ENCODE peak calls at places on chromosome 13, in six cellular contexts. One of them, this sample, is unnamed.

GRCh38 chr13:28173793-28174192 is 35.4 kb downstream of the PAN3 start:
- DNase-seq in H1: no peak
- DNase-seq in A549: no peak
- DNase-seq in WTC11: no peak
- DNase-seq in SK-N-SH: no peak
- DNase-seq in GM12878: no peak
- DNase-seq in this sample: no peak

GRCh38 chr13:114112231-114112825 is 20.1 kb downstream of the RASA3 start:
- DNase-seq in H1: no peak
- DNase-seq in A549: no peak
- DNase-seq in WTC11: peak
- DNase-seq in SK-N-SH: peak
- DNase-seq in GM12878: no peak
- DNase-seq in this sample: no peak

GRCh38 chr13:99418663-99419140 is 82.6 kb upstream of the TM9SF2 start:
- DNase-seq in H1: no peak
- DNase-seq in A549: no peak
- DNase-seq in WTC11: no peak
- DNase-seq in SK-N-SH: no peak
- DNase-seq in GM12878: no peak
- DNase-seq in this sample: no peak

GRCh38 chr13:91544723-91545122 is 146.3 kb downstream of the GPC5 start:
- DNase-seq in H1: no peak
- DNase-seq in A549: no peak
- DNase-seq in WTC11: peak
- DNase-seq in SK-N-SH: no peak
- DNase-seq in GM12878: no peak
- DNase-seq in this sample: peak

GRCh38 chr13:50592412-50593145 is 250.9 kb downstream of the DLEU7 start:
- DNase-seq in H1: no peak
- DNase-seq in A549: no peak
- DNase-seq in WTC11: no peak
- DNase-seq in SK-N-SH: no peak
- DNase-seq in GM12878: no peak
- DNase-seq in this sample: no peak

GRCh38 chr13:98466634-98467236 is 110.2 kb downstream of the STK24 start:
- DNase-seq in H1: peak
- DNase-seq in A549: peak
- DNase-seq in WTC11: peak
- DNase-seq in SK-N-SH: peak
- DNase-seq in GM12878: no peak
- DNase-seq in this sample: peak

GRCh38 chr13:100650321-100650720 is 24.3 kb downstream of the TMTC4 start:
- DNase-seq in H1: no peak
- DNase-seq in A549: no peak
- DNase-seq in WTC11: no peak
- DNase-seq in SK-N-SH: no peak
- DNase-seq in GM12878: no peak
- DNase-seq in this sample: no peak

GRCh38 chr13:50400035-50400726 is 384.9 kb downstream of the KCNRG start:
- DNase-seq in H1: no peak
- DNase-seq in A549: no peak
- DNase-seq in WTC11: no peak
- DNase-seq in SK-N-SH: no peak
- DNase-seq in GM12878: no peak
- DNase-seq in this sample: no peak

GRCh38 chr13:98327326-98328314 is 150.6 kb upstream of the RNF113B start:
- DNase-seq in H1: no peak
- DNase-seq in A549: no peak
- DNase-seq in WTC11: peak
- DNase-seq in SK-N-SH: no peak
- DNase-seq in GM12878: no peak
- DNase-seq in this sample: no peak

GRCh38 chr13:31866099-31866498 is 126.8 kb downstream of the RXFP2 start:
- DNase-seq in H1: no peak
- DNase-seq in A549: no peak
- DNase-seq in WTC11: no peak
- DNase-seq in SK-N-SH: no peak
- DNase-seq in GM12878: no peak
- DNase-seq in this sample: no peak

GRCh38 chr13:38008636-38009035 is 139.1 kb upstream of the TRPC4 start:
- DNase-seq in H1: no peak
- DNase-seq in A549: no peak
- DNase-seq in WTC11: no peak
- DNase-seq in SK-N-SH: no peak
- DNase-seq in GM12878: no peak
- DNase-seq in this sample: no peak

GRCh38 chr13:45385320-45385719 is 32.9 kb downstream of the SLC25A30 start:
- DNase-seq in H1: no peak
- DNase-seq in A549: no peak
- DNase-seq in WTC11: no peak
- DNase-seq in SK-N-SH: no peak
- DNase-seq in GM12878: no peak
- DNase-seq in this sample: no peak
- TF ChIP-seq MAX in H1: no peak
- TF ChIP-seq MAX in A549: no peak
- TF ChIP-seq MAX in WTC11: no peak
- TF ChIP-seq MAX in SK-N-SH: no peak
- TF ChIP-seq MAX in GM12878: no peak
- TF ChIP-seq MAX in this sample: no peak

GRCh38 chr13:27038323-27038722 is 133.3 kb downstream of the USP12 start:
- DNase-seq in H1: no peak
- DNase-seq in A549: peak
- DNase-seq in WTC11: no peak
- DNase-seq in SK-N-SH: no peak
- DNase-seq in GM12878: no peak
- DNase-seq in this sample: no peak
- TF ChIP-seq MAX in H1: no peak
- TF ChIP-seq MAX in A549: peak
- TF ChIP-seq MAX in WTC11: no peak
- TF ChIP-seq MAX in SK-N-SH: peak
- TF ChIP-seq MAX in GM12878: no peak
- TF ChIP-seq MAX in this sample: no peak

GRCh38 chr13:109945206-109945960 is 159.0 kb upstream of the IRS2 start:
- DNase-seq in H1: no peak
- DNase-seq in A549: no peak
- DNase-seq in WTC11: no peak
- DNase-seq in SK-N-SH: no peak
- DNase-seq in GM12878: no peak
- DNase-seq in this sample: no peak
- TF ChIP-seq MAX in H1: no peak
- TF ChIP-seq MAX in A549: no peak
- TF ChIP-seq MAX in WTC11: no peak
- TF ChIP-seq MAX in SK-N-SH: no peak
- TF ChIP-seq MAX in GM12878: no peak
- TF ChIP-seq MAX in this sample: no peak

GRCh38 chr13:64917566-64917965 is 2312.6 kb downstream of the PCDH9 start:
- DNase-seq in H1: no peak
- DNase-seq in A549: no peak
- DNase-seq in WTC11: no peak
- DNase-seq in SK-N-SH: no peak
- DNase-seq in GM12878: no peak
- DNase-seq in this sample: no peak

GRCh38 chr13:64910061-64910460 is 2320.1 kb downstream of the PCDH9 start:
- DNase-seq in H1: no peak
- DNase-seq in A549: no peak
- DNase-seq in WTC11: no peak
- DNase-seq in SK-N-SH: no peak
- DNase-seq in GM12878: no peak
- DNase-seq in this sample: no peak

GRCh38 chr13:64909184-64909583 is 2321.0 kb downstream of the PCDH9 start:
- DNase-seq in H1: no peak
- DNase-seq in A549: no peak
- DNase-seq in WTC11: no peak
- DNase-seq in SK-N-SH: no peak
- DNase-seq in GM12878: no peak
- DNase-seq in this sample: no peak

GRCh38 chr13:64912141-64912540 is 2318.0 kb downstream of the PCDH9 start:
- DNase-seq in H1: no peak
- DNase-seq in A549: no peak
- DNase-seq in WTC11: no peak
- DNase-seq in SK-N-SH: no peak
- DNase-seq in GM12878: no peak
- DNase-seq in this sample: no peak
- TF ChIP-seq MAX in H1: no peak
- TF ChIP-seq MAX in A549: no peak
- TF ChIP-seq MAX in WTC11: no peak
- TF ChIP-seq MAX in SK-N-SH: no peak
- TF ChIP-seq MAX in GM12878: no peak
- TF ChIP-seq MAX in this sample: no peak

GRCh38 chr13:24165746-24166145 is 5.2 kb downstream of the SPATA13 start:
- DNase-seq in H1: no peak
- DNase-seq in A549: no peak
- DNase-seq in WTC11: no peak
- DNase-seq in SK-N-SH: no peak
- DNase-seq in GM12878: no peak
- DNase-seq in this sample: no peak
- TF ChIP-seq MAX in H1: no peak
- TF ChIP-seq MAX in A549: no peak
- TF ChIP-seq MAX in WTC11: no peak
- TF ChIP-seq MAX in SK-N-SH: no peak
- TF ChIP-seq MAX in GM12878: no peak
- TF ChIP-seq MAX in this sample: no peak

This sample was measured in NB4.